ENCODE peak calls at places on chromosomes 4 and X, in nine cellular contexts. P, Y, T, J, S, I, E, K and V are unnamed samples.
A peak's percentile ranks its signal among the peaks of the same experiment; 100 is the strongest.

GRCh38 chrX:100424012-100424411 is 13.9 kb upstream of the PCDH19 start:
- ATAC-seq in P (peak; percentile 70), Y (no peak), T (peak; percentile 71), J (no peak), S (no peak), I (peak; percentile 57), E (peak; percentile 28), K (no peak), V (no peak)

GRCh38 chr4:19133315-19133714 is 1111.8 kb upstream of the LCORL start:
- ATAC-seq in P (no peak), Y (no peak), T (no peak), J (no peak), S (no peak), I (no peak), E (no peak), K (no peak), V (no peak)

GRCh38 chr4:26520728-26521442 is 30.6 kb upstream of the CCKAR start:
- ATAC-seq in P (peak; percentile 29), Y (no peak), T (no peak), J (no peak), S (no peak), I (no peak), E (no peak), K (no peak), V (no peak)

GRCh38 chr4:55980725-55981124 is 32.0 kb downstream of the CEP135 start:
- ATAC-seq in P (no peak), Y (no peak), T (no peak), J (no peak), S (no peak), I (no peak), E (no peak), K (no peak), V (no peak)

GRCh38 chr4:53545942-53546581 is 45.2 kb downstream of the LNX1 start:
- ATAC-seq in P (no peak), Y (no peak), T (no peak), J (no peak), S (no peak), I (no peak), E (peak; percentile 25), K (no peak), V (no peak)

GRCh38 chr4:159248383-159249178 is 145.7 kb downstream of the RAPGEF2 start:
- ATAC-seq in P (peak; percentile 89), Y (peak; percentile 81), T (peak; percentile 56), J (no peak), S (no peak), I (peak; percentile 96), E (no peak), K (peak; percentile 93), V (no peak)

GRCh38 chr4:139912423-139912822 is 241.6 kb downstream of the MAML3 start:
- ATAC-seq in P (no peak), Y (no peak), T (no peak), J (no peak), S (no peak), I (no peak), E (no peak), K (no peak), V (no peak)

GRCh38 chr4:55431710-55432336 is 36.1 kb downstream of the TMEM165 start:
- ATAC-seq in P (no peak), Y (no peak), T (no peak), J (no peak), S (no peak), I (no peak), E (no peak), K (peak; percentile 95), V (no peak)

GRCh38 chr4:182144621-182145359 is 98.4 kb upstream of the TENM3 start:
- ATAC-seq in P (peak; percentile 52), Y (no peak), T (peak; percentile 21), J (no peak), S (no peak), I (no peak), E (no peak), K (no peak), V (peak; percentile 14)

GRCh38 chr4:75745721-75746199 is 21.4 kb downstream of the USO1 start:
- ATAC-seq in P (no peak), Y (peak; percentile 51), T (no peak), J (no peak), S (no peak), I (no peak), E (no peak), K (no peak), V (no peak)

GRCh38 chr4:131427000-131427399 is 1722.1 kb upstream of the PCDH10 start:
- ATAC-seq in P (no peak), Y (no peak), T (no peak), J (no peak), S (no peak), I (no peak), E (no peak), K (no peak), V (no peak)

GRCh38 chr4:87133183-87133582 is 87.2 kb downstream of the KLHL8 start:
- ATAC-seq in P (no peak), Y (peak; percentile 40), T (no peak), J (no peak), S (no peak), I (no peak), E (no peak), K (no peak), V (no peak)

GRCh38 chrX:63751481-63751880 is 33.5 kb downstream of the ARHGEF9 start:
- ATAC-seq in P (no peak), Y (no peak), T (no peak), J (no peak), S (no peak), I (no peak), E (no peak), K (no peak), V (no peak)

GRCh38 chrX:129741880-129742758 is 3.3 kb downstream of the XPNPEP2 start:
- ATAC-seq in P (no peak), Y (peak; percentile 45), T (no peak), J (no peak), S (no peak), I (no peak), E (no peak), K (no peak), V (no peak)

GRCh38 chrX:20317873-20318272 is 51.2 kb upstream of the RPS6KA3 start:
- ATAC-seq in P (no peak), Y (no peak), T (no peak), J (no peak), S (no peak), I (no peak), E (no peak), K (peak; percentile 30), V (no peak)

GRCh38 chr4:139704915-139705485 is 39.4 kb downstream of the MGST2 start:
- ATAC-seq in P (no peak), Y (no peak), T (peak; percentile 40), J (no peak), S (no peak), I (no peak), E (no peak), K (no peak), V (peak; percentile 18)

GRCh38 chrX:109902665-109903064 is 100.2 kb upstream of the TMEM164 start:
- ATAC-seq in P (no peak), Y (no peak), T (peak; percentile 76), J (no peak), S (no peak), I (no peak), E (no peak), K (no peak), V (no peak)

GRCh38 chr4:70948665-70949284 is 44.7 kb upstream of the DCK start:
- ATAC-seq in P (peak; percentile 45), Y (no peak), T (no peak), J (no peak), S (no peak), I (no peak), E (peak; percentile 11), K (peak; percentile 64), V (no peak)

GRCh38 chr4:48483777-48484493 is 792 bp downstream of the SLC10A4 start:
- ATAC-seq in P (peak; percentile 63), Y (peak; percentile 26), T (peak; percentile 74), J (peak; percentile 51), S (peak; percentile 64), I (no peak), E (peak; percentile 60), K (peak; percentile 52), V (peak; percentile 55)

GRCh38 chrX:1380672-1381233 is 11.2 kb downstream of the SLC25A6 start:
- ATAC-seq in P (peak; percentile 37), Y (peak; percentile 5), T (peak; percentile 43), J (no peak), S (no peak), I (no peak), E (peak; percentile 12), K (no peak), V (peak; percentile 33)

GRCh38 chr4:3302786-3303444 is 10.1 kb downstream of the RGS12 start:
- ATAC-seq in P (no peak), Y (no peak), T (no peak), J (peak; percentile 49), S (peak; percentile 1), I (no peak), E (peak; percentile 9), K (no peak), V (no peak)

GRCh38 chr4:102438873-102439614 is 62.1 kb upstream of the NFKB1 start:
- ATAC-seq in P (peak; percentile 76), Y (peak; percentile 78), T (peak; percentile 71), J (no peak), S (no peak), I (peak; percentile 96), E (peak; percentile 11), K (peak; percentile 68), V (peak; percentile 76)

GRCh38 chr4:156378053-156378665 is 424.5 kb upstream of the CTSO start:
- ATAC-seq in P (peak; percentile 83), Y (no peak), T (no peak), J (no peak), S (no peak), I (no peak), E (peak; percentile 72), K (peak; percentile 95), V (no peak)

GRCh38 chr4:37601527-37601926 is 84.6 kb downstream of the RELL1 start:
- ATAC-seq in P (no peak), Y (peak; percentile 53), T (peak; percentile 24), J (no peak), S (no peak), I (no peak), E (peak; percentile 66), K (peak; percentile 18), V (peak; percentile 78)